ENCODE peak calls at places on chromosomes 16 and 17, in six cellular contexts. One of them, this sample, is unnamed.

GRCh38 chr17:27241346-27241946 is 52.5 kb upstream of the WSB1 start:
- DNase-seq in osteoblast: peak
- DNase-seq in Karpas-422: no peak
- DNase-seq in stomach: no peak
- DNase-seq in effector memory CD4-positive, alpha-beta T cell: no peak
- DNase-seq in CD4-positive, alpha-beta memory T cell: no peak
- DNase-seq in this sample: no peak

GRCh38 chr17:73342057-73342522 is 30.3 kb upstream of the CDC42EP4 start:
- DNase-seq in osteoblast: peak
- DNase-seq in Karpas-422: no peak
- DNase-seq in stomach: peak
- DNase-seq in effector memory CD4-positive, alpha-beta T cell: no peak
- DNase-seq in CD4-positive, alpha-beta memory T cell: no peak
- DNase-seq in this sample: no peak

GRCh38 chr17:70054961-70055360 is 20.1 kb upstream of the KCNJ16 start:
- DNase-seq in osteoblast: no peak
- DNase-seq in Karpas-422: no peak
- DNase-seq in stomach: no peak
- DNase-seq in effector memory CD4-positive, alpha-beta T cell: no peak
- DNase-seq in CD4-positive, alpha-beta memory T cell: no peak
- DNase-seq in this sample: no peak

GRCh38 chr16:23280483-23280967 is 21.6 kb upstream of the SCNN1B start:
- DNase-seq in osteoblast: no peak
- DNase-seq in Karpas-422: no peak
- DNase-seq in stomach: no peak
- DNase-seq in effector memory CD4-positive, alpha-beta T cell: no peak
- DNase-seq in CD4-positive, alpha-beta memory T cell: no peak
- DNase-seq in this sample: no peak

GRCh38 chr17:17757391-17757791 is 76.1 kb downstream of the RAI1 start:
- DNase-seq in osteoblast: no peak
- DNase-seq in Karpas-422: peak
- DNase-seq in stomach: no peak
- DNase-seq in effector memory CD4-positive, alpha-beta T cell: no peak
- DNase-seq in CD4-positive, alpha-beta memory T cell: no peak
- DNase-seq in this sample: peak

GRCh38 chr17:2602597-2603017 is 9.2 kb downstream of the PAFAH1B1 start:
- DNase-seq in osteoblast: peak
- DNase-seq in Karpas-422: peak
- DNase-seq in stomach: no peak
- DNase-seq in effector memory CD4-positive, alpha-beta T cell: no peak
- DNase-seq in CD4-positive, alpha-beta memory T cell: no peak
- DNase-seq in this sample: no peak

GRCh38 chr17:12070561-12070960 is 49.9 kb downstream of the MAP2K4 start:
- DNase-seq in osteoblast: peak
- DNase-seq in Karpas-422: no peak
- DNase-seq in stomach: no peak
- DNase-seq in effector memory CD4-positive, alpha-beta T cell: no peak
- DNase-seq in CD4-positive, alpha-beta memory T cell: no peak
- DNase-seq in this sample: no peak

GRCh38 chr17:45170976-45171337 is 9.3 kb downstream of the HEXIM2 start:
- DNase-seq in osteoblast: peak
- DNase-seq in Karpas-422: no peak
- DNase-seq in stomach: peak
- DNase-seq in effector memory CD4-positive, alpha-beta T cell: no peak
- DNase-seq in CD4-positive, alpha-beta memory T cell: no peak
- DNase-seq in this sample: no peak

GRCh38 chr16:31256466-31256865 is 3.3 kb upstream of the ITGAM start:
- DNase-seq in osteoblast: no peak
- DNase-seq in Karpas-422: no peak
- DNase-seq in stomach: no peak
- DNase-seq in effector memory CD4-positive, alpha-beta T cell: no peak
- DNase-seq in CD4-positive, alpha-beta memory T cell: no peak
- DNase-seq in this sample: no peak

GRCh38 chr16:76535-77272 is 1.3 kb upstream of the MPG start:
- DNase-seq in osteoblast: peak
- DNase-seq in Karpas-422: no peak
- DNase-seq in stomach: peak
- DNase-seq in effector memory CD4-positive, alpha-beta T cell: no peak
- DNase-seq in CD4-positive, alpha-beta memory T cell: no peak
- DNase-seq in this sample: no peak

GRCh38 chr16:71499775-71500364 is 10.7 kb upstream of the ZNF19 start:
- DNase-seq in osteoblast: peak
- DNase-seq in Karpas-422: peak
- DNase-seq in stomach: no peak
- DNase-seq in effector memory CD4-positive, alpha-beta T cell: peak
- DNase-seq in CD4-positive, alpha-beta memory T cell: peak
- DNase-seq in this sample: peak

GRCh38 chr16:89623511-89624232 is 10.2 kb downstream of the DPEP1 start:
- DNase-seq in osteoblast: peak
- DNase-seq in Karpas-422: no peak
- DNase-seq in stomach: no peak
- DNase-seq in effector memory CD4-positive, alpha-beta T cell: no peak
- DNase-seq in CD4-positive, alpha-beta memory T cell: no peak
- DNase-seq in this sample: no peak

GRCh38 chr17:27489045-27489715 is 32.9 kb downstream of the KSR1 start:
- DNase-seq in osteoblast: no peak
- DNase-seq in Karpas-422: no peak
- DNase-seq in stomach: peak
- DNase-seq in effector memory CD4-positive, alpha-beta T cell: no peak
- DNase-seq in CD4-positive, alpha-beta memory T cell: no peak
- DNase-seq in this sample: no peak

GRCh38 chr16:4116328-4117249 is at the start of gene ADCY9:
- DNase-seq in osteoblast: peak
- DNase-seq in Karpas-422: peak
- DNase-seq in stomach: peak
- DNase-seq in effector memory CD4-positive, alpha-beta T cell: peak
- DNase-seq in CD4-positive, alpha-beta memory T cell: peak
- DNase-seq in this sample: peak

GRCh38 chr17:21539146-21539545 is 153.2 kb upstream of the KCNJ18 start:
- DNase-seq in osteoblast: no peak
- DNase-seq in Karpas-422: no peak
- DNase-seq in stomach: no peak
- DNase-seq in effector memory CD4-positive, alpha-beta T cell: no peak
- DNase-seq in CD4-positive, alpha-beta memory T cell: no peak
- DNase-seq in this sample: no peak

GRCh38 chr16:79451196-79451816 is 149.2 kb downstream of the MAF start:
- DNase-seq in osteoblast: no peak
- DNase-seq in Karpas-422: peak
- DNase-seq in stomach: no peak
- DNase-seq in effector memory CD4-positive, alpha-beta T cell: no peak
- DNase-seq in CD4-positive, alpha-beta memory T cell: no peak
- DNase-seq in this sample: no peak

GRCh38 chr17:76515291-76515949 is 14.2 kb upstream of the RHBDF2 start:
- DNase-seq in osteoblast: peak
- DNase-seq in Karpas-422: no peak
- DNase-seq in stomach: peak
- DNase-seq in effector memory CD4-positive, alpha-beta T cell: peak
- DNase-seq in CD4-positive, alpha-beta memory T cell: peak
- DNase-seq in this sample: no peak

GRCh38 chr17:8448310-8448709 is 12.6 kb downstream of the NDEL1 start:
- DNase-seq in osteoblast: no peak
- DNase-seq in Karpas-422: no peak
- DNase-seq in stomach: no peak
- DNase-seq in effector memory CD4-positive, alpha-beta T cell: no peak
- DNase-seq in CD4-positive, alpha-beta memory T cell: no peak
- DNase-seq in this sample: no peak

GRCh38 chr16:10878644-10879498 is 1.9 kb downstream of the CIITA start:
- DNase-seq in osteoblast: peak
- DNase-seq in Karpas-422: peak
- DNase-seq in stomach: peak
- DNase-seq in effector memory CD4-positive, alpha-beta T cell: no peak
- DNase-seq in CD4-positive, alpha-beta memory T cell: no peak
- DNase-seq in this sample: no peak

GRCh38 chr17:78882546-78883089 is 20.4 kb downstream of the CEP295NL start:
- DNase-seq in osteoblast: peak
- DNase-seq in Karpas-422: no peak
- DNase-seq in stomach: no peak
- DNase-seq in effector memory CD4-positive, alpha-beta T cell: no peak
- DNase-seq in CD4-positive, alpha-beta memory T cell: no peak
- DNase-seq in this sample: no peak

GRCh38 chr17:55549140-55549539 is 37.9 kb upstream of the SMIM36 start:
- DNase-seq in osteoblast: no peak
- DNase-seq in Karpas-422: peak
- DNase-seq in stomach: no peak
- DNase-seq in effector memory CD4-positive, alpha-beta T cell: no peak
- DNase-seq in CD4-positive, alpha-beta memory T cell: no peak
- DNase-seq in this sample: peak

GRCh38 chr17:36515837-36516236 is 18.8 kb downstream of the MYO19 start:
- DNase-seq in osteoblast: no peak
- DNase-seq in Karpas-422: no peak
- DNase-seq in stomach: no peak
- DNase-seq in effector memory CD4-positive, alpha-beta T cell: no peak
- DNase-seq in CD4-positive, alpha-beta memory T cell: no peak
- DNase-seq in this sample: no peak

GRCh38 chr17:29179232-29180036 is 764 bp downstream of the MYO18A start:
- DNase-seq in osteoblast: peak
- DNase-seq in Karpas-422: no peak
- DNase-seq in stomach: peak
- DNase-seq in effector memory CD4-positive, alpha-beta T cell: no peak
- DNase-seq in CD4-positive, alpha-beta memory T cell: no peak
- DNase-seq in this sample: no peak

GRCh38 chr16:8583199-8583598 is 7.1 kb downstream of the TMEM114 start:
- DNase-seq in osteoblast: no peak
- DNase-seq in Karpas-422: no peak
- DNase-seq in stomach: no peak
- DNase-seq in effector memory CD4-positive, alpha-beta T cell: no peak
- DNase-seq in CD4-positive, alpha-beta memory T cell: no peak
- DNase-seq in this sample: no peak

GRCh38 chr16:21950782-21951521 is 2.2 kb upstream of the UQCRC2 start:
- DNase-seq in osteoblast: no peak
- DNase-seq in Karpas-422: peak
- DNase-seq in stomach: no peak
- DNase-seq in effector memory CD4-positive, alpha-beta T cell: no peak
- DNase-seq in CD4-positive, alpha-beta memory T cell: peak
- DNase-seq in this sample: peak

GRCh38 chr17:60421273-60422161 is 772 bp upstream of the CHCT1 start:
- DNase-seq in osteoblast: peak
- DNase-seq in Karpas-422: peak
- DNase-seq in stomach: peak
- DNase-seq in effector memory CD4-positive, alpha-beta T cell: peak
- DNase-seq in CD4-positive, alpha-beta memory T cell: peak
- DNase-seq in this sample: peak

GRCh38 chr17:34242553-34242952 is 12.5 kb upstream of the CCL2 start:
- DNase-seq in osteoblast: no peak
- DNase-seq in Karpas-422: peak
- DNase-seq in stomach: no peak
- DNase-seq in effector memory CD4-positive, alpha-beta T cell: no peak
- DNase-seq in CD4-positive, alpha-beta memory T cell: no peak
- DNase-seq in this sample: no peak

GRCh38 chr17:48644159-48644558 is 18.0 kb upstream of the HOXB9 start:
- DNase-seq in osteoblast: no peak
- DNase-seq in Karpas-422: no peak
- DNase-seq in stomach: no peak
- DNase-seq in effector memory CD4-positive, alpha-beta T cell: no peak
- DNase-seq in CD4-positive, alpha-beta memory T cell: no peak
- DNase-seq in this sample: no peak
- H3K4me3 ChIP-seq in osteoblast: no peak
- H3K4me3 ChIP-seq in Karpas-422: no peak
- H3K4me3 ChIP-seq in stomach: no peak
- H3K4me3 ChIP-seq in effector memory CD4-positive, alpha-beta T cell: no peak
- H3K4me3 ChIP-seq in CD4-positive, alpha-beta memory T cell: no peak
- H3K4me3 ChIP-seq in this sample: no peak

GRCh38 chr17:51439395-51440229 is 179.3 kb downstream of the UTP18 start:
- DNase-seq in osteoblast: no peak
- DNase-seq in Karpas-422: no peak
- DNase-seq in stomach: no peak
- DNase-seq in effector memory CD4-positive, alpha-beta T cell: no peak
- DNase-seq in CD4-positive, alpha-beta memory T cell: no peak
- DNase-seq in this sample: no peak

GRCh38 chr17:51435171-51435552 is 174.8 kb downstream of the UTP18 start:
- DNase-seq in osteoblast: no peak
- DNase-seq in Karpas-422: no peak
- DNase-seq in stomach: no peak
- DNase-seq in effector memory CD4-positive, alpha-beta T cell: no peak
- DNase-seq in CD4-positive, alpha-beta memory T cell: peak
- DNase-seq in this sample: no peak

GRCh38 chr17:51435641-51436091 is 175.3 kb downstream of the UTP18 start:
- DNase-seq in osteoblast: no peak
- DNase-seq in Karpas-422: peak
- DNase-seq in stomach: peak
- DNase-seq in effector memory CD4-positive, alpha-beta T cell: no peak
- DNase-seq in CD4-positive, alpha-beta memory T cell: peak
- DNase-seq in this sample: peak

GRCh38 chr17:51430581-51430980 is 170.2 kb downstream of the UTP18 start:
- DNase-seq in osteoblast: no peak
- DNase-seq in Karpas-422: no peak
- DNase-seq in stomach: no peak
- DNase-seq in effector memory CD4-positive, alpha-beta T cell: no peak
- DNase-seq in CD4-positive, alpha-beta memory T cell: peak
- DNase-seq in this sample: no peak

DNA sequence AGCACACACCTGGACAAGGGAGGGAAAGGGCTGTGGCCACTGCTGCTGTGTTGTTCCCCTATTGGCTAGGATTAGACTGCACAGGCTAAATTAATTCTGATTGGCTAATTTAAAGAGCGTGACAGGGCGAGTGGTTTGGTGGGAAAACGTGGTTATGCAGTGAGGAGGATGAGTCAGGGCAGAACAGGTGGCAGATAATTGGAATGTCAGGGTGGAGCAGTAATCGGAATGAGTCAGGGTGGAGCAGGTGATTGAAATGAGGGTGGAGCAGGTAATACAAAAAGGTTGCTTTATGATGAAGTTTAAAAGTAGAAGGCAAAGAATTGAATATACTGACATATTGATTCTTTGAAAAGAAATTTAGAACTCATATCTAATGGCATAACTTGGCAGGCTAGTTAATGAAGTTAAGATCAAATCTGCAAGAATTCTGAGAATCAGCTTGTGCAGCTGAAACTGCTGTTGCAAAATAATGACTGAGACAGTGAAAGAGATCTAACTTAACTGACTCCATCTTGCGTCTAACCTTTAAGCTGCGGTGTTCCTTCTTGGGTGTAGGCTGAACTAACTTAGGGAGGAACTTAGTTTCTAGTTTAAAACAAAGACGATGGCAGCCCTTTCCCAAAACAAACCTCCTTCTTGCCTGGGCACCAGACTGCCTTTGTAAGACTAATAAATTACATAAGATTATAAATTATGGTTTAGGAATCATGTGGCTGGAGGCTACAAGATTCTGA is 174.3 kb downstream of the UTP18 start:
- DNase-seq in osteoblast: no peak
- DNase-seq in Karpas-422: no peak
- DNase-seq in stomach: no peak
- DNase-seq in effector memory CD4-positive, alpha-beta T cell: no peak
- DNase-seq in CD4-positive, alpha-beta memory T cell: no peak
- DNase-seq in this sample: no peak
- H3K4me3 ChIP-seq in osteoblast: no peak
- H3K4me3 ChIP-seq in Karpas-422: no peak
- H3K4me3 ChIP-seq in stomach: no peak
- H3K4me3 ChIP-seq in effector memory CD4-positive, alpha-beta T cell: no peak
- H3K4me3 ChIP-seq in CD4-positive, alpha-beta memory T cell: no peak
- H3K4me3 ChIP-seq in this sample: no peak

GRCh38 chr17:44005527-44005864 is 1.1 kb downstream of the NAGS start:
- DNase-seq in osteoblast: no peak
- DNase-seq in Karpas-422: no peak
- DNase-seq in stomach: no peak
- DNase-seq in effector memory CD4-positive, alpha-beta T cell: no peak
- DNase-seq in CD4-positive, alpha-beta memory T cell: no peak
- DNase-seq in this sample: no peak
- H3K4me3 ChIP-seq in osteoblast: peak
- H3K4me3 ChIP-seq in Karpas-422: no peak
- H3K4me3 ChIP-seq in stomach: peak
- H3K4me3 ChIP-seq in effector memory CD4-positive, alpha-beta T cell: peak
- H3K4me3 ChIP-seq in CD4-positive, alpha-beta memory T cell: no peak
- H3K4me3 ChIP-seq in this sample: no peak

GRCh38 chr16:82156761-82157654 is 13.0 kb downstream of the MPHOSPH6 start:
- DNase-seq in osteoblast: no peak
- DNase-seq in Karpas-422: no peak
- DNase-seq in stomach: no peak
- DNase-seq in effector memory CD4-positive, alpha-beta T cell: no peak
- DNase-seq in CD4-positive, alpha-beta memory T cell: no peak
- DNase-seq in this sample: no peak
- H3K4me3 ChIP-seq in osteoblast: no peak
- H3K4me3 ChIP-seq in Karpas-422: no peak
- H3K4me3 ChIP-seq in stomach: no peak
- H3K4me3 ChIP-seq in effector memory CD4-positive, alpha-beta T cell: no peak
- H3K4me3 ChIP-seq in CD4-positive, alpha-beta memory T cell: no peak
- H3K4me3 ChIP-seq in this sample: no peak

This sample was measured in Jurkat, Clone E6-1.